ENCODE peak calls at places on chromosome 4, in six cellular contexts. Q is HepG2, N is K562, G is A549, R is endothelial cell of umbilical vein, C is GM12878. Z is an unnamed sample.
A peak's percentile ranks its signal among the peaks of the same experiment; 100 is the strongest.

GRCh38 chr4:151743128-151743854 is 17.5 kb downstream of the GATB start:
- DNase-seq in Q (no peak), N (no peak), G (no peak), R (no peak), C (peak; percentile 66), Z (no peak)

GRCh38 chr4:122576261-122577188 is 44.3 kb downstream of the IL21 start:
- DNase-seq in Q (peak; percentile 46), N (peak; percentile 34), G (peak; percentile 19), R (peak; percentile 48), C (no peak), Z (peak; percentile 46)

GRCh38 chr4:114386637-114387233 is 211.9 kb upstream of the UGT8 start:
- DNase-seq in Q (peak; percentile 5), N (no peak), G (no peak), R (peak; percentile 59), C (peak; percentile 5), Z (peak; percentile 36)

GRCh38 chr4:152535236-152535902 is 523 bp downstream of the FBXW7 start:
- DNase-seq in Q (no peak), N (peak; percentile 40), G (no peak), R (no peak), C (no peak), Z (peak; percentile 31)

GRCh38 chr4:108155373-108155772 is 13.4 kb downstream of the LEF1 start:
- DNase-seq in Q (no peak), N (no peak), G (no peak), R (no peak), C (no peak), Z (peak; percentile 3)

GRCh38 chr4:112145326-112145819 is at the start of gene FAM241A:
- DNase-seq in Q (peak; percentile 29), N (peak; percentile 97), G (peak; percentile 73), R (peak; percentile 81), C (no peak), Z (peak; percentile 91)

GRCh38 chr4:122718265-122718664 is 14.2 kb upstream of the BBS12 start:
- DNase-seq in Q (no peak), N (no peak), G (no peak), R (peak; percentile 63), C (no peak), Z (no peak)

GRCh38 chr4:5925419-5926187 is 32.7 kb upstream of the CRMP1 start:
- DNase-seq in Q (no peak), N (no peak), G (no peak), R (no peak), C (no peak), Z (no peak)

GRCh38 chr4:118224239-118224829 is 128.5 kb downstream of the PRSS12 start:
- DNase-seq in Q (peak; percentile 43), N (peak; percentile 20), G (peak; percentile 2), R (peak; percentile 69), C (no peak), Z (peak; percentile 77)

GRCh38 chr4:19025031-19025430 is 1003.5 kb upstream of the LCORL start:
- DNase-seq in Q (no peak), N (no peak), G (no peak), R (no peak), C (no peak), Z (no peak)

GRCh38 chr4:25862411-25863346 is at the start of gene SEL1L3:
- DNase-seq in Q (no peak), N (peak; percentile 92), G (peak; percentile 14), R (no peak), C (no peak), Z (peak; percentile 62)

GRCh38 chr4:141036786-141037185 is 96.5 kb downstream of the RNF150 start:
- DNase-seq in Q (no peak), N (no peak), G (no peak), R (no peak), C (no peak), Z (no peak)

GRCh38 chr4:36054750-36055467 is 189.4 kb downstream of the ARAP2 start:
- DNase-seq in Q (no peak), N (no peak), G (no peak), R (no peak), C (no peak), Z (no peak)

GRCh38 chr4:55733874-55734437 is 85.6 kb upstream of the EXOC1L start:
- DNase-seq in Q (peak; percentile 8), N (peak; percentile 60), G (peak; percentile 13), R (peak; percentile 57), C (no peak), Z (peak; percentile 8)

GRCh38 chr4:11543710-11544109 is 115.0 kb upstream of the HS3ST1 start:
- DNase-seq in Q (no peak), N (no peak), G (no peak), R (peak; percentile 95), C (no peak), Z (peak; percentile 13)

GRCh38 chr4:48862038-48862437 is 31.1 kb downstream of the OCIAD1 start:
- DNase-seq in Q (no peak), N (no peak), G (no peak), R (no peak), C (no peak), Z (no peak)

GRCh38 chr4:162510937-162511336 is 347.1 kb upstream of the FSTL5 start:
- DNase-seq in Q (no peak), N (no peak), G (no peak), R (no peak), C (no peak), Z (no peak)

GRCh38 chr4:119135721-119136121 is at the start of gene MYOZ2:
- DNase-seq in Q (no peak), N (no peak), G (no peak), R (peak; percentile 61), C (no peak), Z (no peak)

GRCh38 chr4:185238261-185238681 is 28.9 kb downstream of the SNX25 start:
- DNase-seq in Q (no peak), N (no peak), G (no peak), R (no peak), C (no peak), Z (no peak)

DNA sequence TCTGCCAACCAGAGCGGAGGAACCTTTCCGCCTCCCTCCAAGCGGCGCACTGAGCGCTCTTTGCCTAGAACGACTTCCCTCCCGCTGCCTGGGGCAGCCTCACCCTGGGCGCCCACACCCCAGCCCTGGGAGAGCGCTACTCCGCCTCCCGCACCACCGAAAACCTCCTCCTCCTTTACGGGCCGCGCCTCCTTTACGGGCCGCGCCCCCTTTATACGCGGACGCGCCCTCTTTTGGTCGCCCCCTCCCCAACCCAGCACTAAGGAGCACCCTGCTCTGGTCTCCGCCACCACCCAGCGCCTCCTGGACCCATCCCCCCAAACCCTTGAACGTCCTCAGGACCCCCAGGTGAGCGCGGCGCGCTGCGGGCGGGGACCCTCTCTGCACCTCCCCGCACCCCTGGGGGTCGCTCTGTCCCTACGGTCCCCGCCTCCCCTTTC is 586 bp upstream of the NSG1 start:
- DNase-seq in Q (no peak), N (peak; percentile 34), G (no peak), R (no peak), C (no peak), Z (no peak)
- TF ChIP-seq MAX in Q (no peak), N (no peak), G (no peak), R (no peak), C (no peak), Z (no peak)

DNA sequence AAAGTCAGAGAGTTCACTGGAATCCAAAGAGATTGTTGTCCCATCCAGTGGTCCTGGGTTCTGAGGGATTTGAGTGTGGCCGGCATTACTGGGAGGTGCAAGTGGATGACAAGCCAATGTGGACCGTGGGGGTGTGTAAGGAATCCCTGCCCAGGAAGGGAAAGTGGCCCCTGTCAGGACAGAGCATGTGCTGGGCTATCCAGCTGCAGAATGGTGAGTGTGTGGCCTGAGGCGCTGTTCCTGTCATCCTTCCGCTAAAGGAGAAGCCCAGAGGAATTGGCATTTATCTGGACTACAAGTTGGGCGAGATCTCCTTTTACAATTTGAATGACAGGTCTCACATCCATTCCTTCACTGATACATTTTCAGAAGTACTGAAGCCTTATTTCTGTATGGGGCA is 20.4 kb upstream of the TRIM60 start:
- DNase-seq in Q (no peak), N (no peak), G (no peak), R (no peak), C (no peak), Z (no peak)
- H3K4me3 ChIP-seq in Q (no peak overlapping the region), N (no peak overlapping the region), G (no peak overlapping the region), R (no peak overlapping the region), C (no peak overlapping the region), Z (no peak overlapping the region)

DNA sequence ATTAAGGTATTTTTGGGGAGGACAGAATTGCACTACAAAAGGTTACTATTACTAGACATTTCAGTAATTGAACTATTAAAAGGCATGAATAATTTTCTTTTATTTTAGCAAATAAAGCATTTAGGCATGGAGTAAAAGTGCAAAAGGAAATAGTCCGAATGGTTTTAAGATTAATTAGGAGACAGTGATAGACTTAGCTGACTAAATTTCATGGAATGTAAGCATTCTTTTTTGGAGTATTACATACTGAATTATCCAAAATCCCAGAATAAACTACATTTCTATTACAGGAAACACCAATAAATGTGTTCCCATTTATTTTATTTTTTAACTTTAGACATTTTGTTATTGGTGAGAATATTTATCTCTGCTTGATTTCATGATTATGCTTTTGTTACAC is 30.7 kb upstream of the MAP9 start:
- DNase-seq in Q (no peak), N (no peak), G (no peak), R (no peak), C (no peak), Z (no peak)
- TF ChIP-seq MYC in Q (no peak), N (no peak), G (no peak), R (no peak), C (no peak), Z (no peak)

GRCh38 chr4:144649646-144650045 is 3.7 kb downstream of the HHIP start:
- DNase-seq in Q (no peak), N (no peak), G (no peak), R (peak; percentile 64), C (no peak), Z (no peak)
- TF ChIP-seq MAX in Q (no peak), N (no peak), G (no peak), R (no peak), C (no peak), Z (no peak)

GRCh38 chr4:80184791-80185756 is 12.2 kb upstream of the PRDM8 start:
- DNase-seq in Q (no peak), N (no peak), G (no peak), R (no peak), C (no peak), Z (peak; percentile 74)
- H3K4me3 ChIP-seq in Q (peak overlapping the region; percentile 75), N (no peak overlapping the region), G (peak overlapping the region; percentile 54), R (peak overlapping the region; percentile 68), C (peak overlapping the region; percentile 87), Z (peak overlapping the region; percentile 82)

DNA sequence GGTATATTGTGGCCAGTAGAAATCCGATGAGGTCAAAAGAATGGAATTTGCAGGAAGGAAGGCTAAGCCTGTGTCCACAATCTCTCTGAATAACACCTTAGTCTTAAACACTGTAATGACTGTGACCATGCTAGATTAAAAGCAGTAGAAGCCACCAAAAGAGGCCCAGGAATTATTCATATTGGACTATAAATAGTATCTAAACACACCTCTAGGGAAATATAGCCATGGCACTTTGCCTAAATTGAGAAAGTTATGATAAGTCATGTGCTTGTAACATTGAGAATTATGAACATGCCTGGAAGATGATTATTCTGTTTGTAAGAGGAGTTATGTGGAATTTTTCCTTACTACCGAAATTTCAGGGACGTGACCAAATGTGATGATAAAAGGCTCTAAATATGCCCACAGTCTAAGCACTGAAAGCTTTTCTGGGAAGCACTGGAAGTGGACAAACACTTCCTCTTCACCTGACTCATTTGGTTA is 298.5 kb downstream of the KCTD8 start:
- DNase-seq in Q (peak; percentile 1), N (no peak), G (no peak), R (peak; percentile 77), C (no peak), Z (no peak)
- TF ChIP-seq MYC in Q (no peak), N (no peak), G (no peak), R (no peak), C (no peak), Z (no peak)